ENCODE peak calls at places on chromosomes 13 and 19, in seven cellular contexts. One of them, this sample, is unnamed.

GRCh38 chr13:48775804-48776203 is 122.1 kb downstream of the CYSLTR2 start:
- DNase-seq in NT2/D1: no peak
- DNase-seq in Kasumi-1: no peak
- DNase-seq in stimulated activated CD8-positive, alpha-beta memory T cell treated with anti-CD3 and anti-CD28 coated beads, Interleukin-4, amount 100 ng/mL, for 1 hour: no peak
- DNase-seq in substantia nigra: no peak
- DNase-seq in mesenteric fat pad: no peak
- DNase-seq in OCI-LY7: no peak
- DNase-seq in this sample: no peak

GRCh38 chr19:10107254-10107653 is 1.1 kb downstream of the PPAN start:
- DNase-seq in OCI-LY7: no peak
- DNase-seq in Kasumi-1: no peak
- DNase-seq in substantia nigra: no peak
- DNase-seq in NT2/D1: no peak
- DNase-seq in stimulated activated CD8-positive, alpha-beta memory T cell treated with anti-CD3 and anti-CD28 coated beads, Interleukin-4, amount 100 ng/mL, for 1 hour: no peak
- DNase-seq in mesenteric fat pad: no peak
- DNase-seq in this sample: no peak

GRCh38 chr13:99269627-99270252 is 11.6 kb upstream of the GPR18 start:
- DNase-seq in substantia nigra: no peak
- DNase-seq in NT2/D1: no peak
- DNase-seq in stimulated activated CD8-positive, alpha-beta memory T cell treated with anti-CD3 and anti-CD28 coated beads, Interleukin-4, amount 100 ng/mL, for 1 hour: no peak
- DNase-seq in Kasumi-1: peak; percentile 78
- DNase-seq in OCI-LY7: peak; percentile 55
- DNase-seq in mesenteric fat pad: no peak
- DNase-seq in this sample: peak; percentile 76

GRCh38 chr19:6861683-6862286 is 25.6 kb upstream of the ADGRE1 start:
- DNase-seq in substantia nigra: no peak
- DNase-seq in stimulated activated CD8-positive, alpha-beta memory T cell treated with anti-CD3 and anti-CD28 coated beads, Interleukin-4, amount 100 ng/mL, for 1 hour: no peak
- DNase-seq in OCI-LY7: peak; percentile 20
- DNase-seq in mesenteric fat pad: no peak
- DNase-seq in Kasumi-1: no peak
- DNase-seq in NT2/D1: no peak
- DNase-seq in this sample: peak; percentile 18

GRCh38 chr19:49398001-49398615 is 10.1 kb downstream of the KASH5 start:
- DNase-seq in OCI-LY7: no peak
- DNase-seq in substantia nigra: no peak
- DNase-seq in NT2/D1: no peak
- DNase-seq in Kasumi-1: no peak
- DNase-seq in mesenteric fat pad: no peak
- DNase-seq in stimulated activated CD8-positive, alpha-beta memory T cell treated with anti-CD3 and anti-CD28 coated beads, Interleukin-4, amount 100 ng/mL, for 1 hour: no peak
- DNase-seq in this sample: no peak

GRCh38 chr19:10644351-10645007 is 9.7 kb upstream of the ILF3 start:
- DNase-seq in Kasumi-1: peak; percentile 78
- DNase-seq in stimulated activated CD8-positive, alpha-beta memory T cell treated with anti-CD3 and anti-CD28 coated beads, Interleukin-4, amount 100 ng/mL, for 1 hour: peak; percentile 68
- DNase-seq in NT2/D1: peak; percentile 72
- DNase-seq in OCI-LY7: peak; percentile 85
- DNase-seq in mesenteric fat pad: peak; percentile 93
- DNase-seq in substantia nigra: peak; percentile 78
- DNase-seq in this sample: peak; percentile 86

GRCh38 chr13:72774019-72774418 is 7.7 kb downstream of the DIS3 start:
- DNase-seq in mesenteric fat pad: no peak
- DNase-seq in substantia nigra: no peak
- DNase-seq in Kasumi-1: no peak
- DNase-seq in OCI-LY7: no peak
- DNase-seq in NT2/D1: no peak
- DNase-seq in stimulated activated CD8-positive, alpha-beta memory T cell treated with anti-CD3 and anti-CD28 coated beads, Interleukin-4, amount 100 ng/mL, for 1 hour: no peak
- DNase-seq in this sample: no peak

GRCh38 chr19:51448011-51448744 is 10.1 kb downstream of the SIGLEC8 start:
- DNase-seq in stimulated activated CD8-positive, alpha-beta memory T cell treated with anti-CD3 and anti-CD28 coated beads, Interleukin-4, amount 100 ng/mL, for 1 hour: no peak
- DNase-seq in mesenteric fat pad: peak; percentile 49
- DNase-seq in substantia nigra: no peak
- DNase-seq in NT2/D1: no peak
- DNase-seq in Kasumi-1: no peak
- DNase-seq in OCI-LY7: no peak
- DNase-seq in this sample: peak; percentile 12

GRCh38 chr13:23567792-23568480 is 2.3 kb upstream of the TNFRSF19 start:
- DNase-seq in stimulated activated CD8-positive, alpha-beta memory T cell treated with anti-CD3 and anti-CD28 coated beads, Interleukin-4, amount 100 ng/mL, for 1 hour: no peak
- DNase-seq in mesenteric fat pad: no peak
- DNase-seq in NT2/D1: no peak
- DNase-seq in OCI-LY7: no peak
- DNase-seq in substantia nigra: no peak
- DNase-seq in Kasumi-1: no peak
- DNase-seq in this sample: peak; percentile 77

GRCh38 chr19:12838893-12839656 is 760 bp downstream of the MAST1 start:
- DNase-seq in mesenteric fat pad: no peak
- DNase-seq in substantia nigra: no peak
- DNase-seq in Kasumi-1: no peak
- DNase-seq in OCI-LY7: peak; percentile 67
- DNase-seq in NT2/D1: no peak
- DNase-seq in stimulated activated CD8-positive, alpha-beta memory T cell treated with anti-CD3 and anti-CD28 coated beads, Interleukin-4, amount 100 ng/mL, for 1 hour: no peak
- DNase-seq in this sample: no peak

GRCh38 chr13:31042084-31042483 is 109.6 kb downstream of the TEX26 start:
- DNase-seq in substantia nigra: no peak
- DNase-seq in OCI-LY7: no peak
- DNase-seq in Kasumi-1: no peak
- DNase-seq in stimulated activated CD8-positive, alpha-beta memory T cell treated with anti-CD3 and anti-CD28 coated beads, Interleukin-4, amount 100 ng/mL, for 1 hour: no peak
- DNase-seq in mesenteric fat pad: peak; percentile 43
- DNase-seq in NT2/D1: no peak
- DNase-seq in this sample: no peak

GRCh38 chr19:36225219-36225892 is 10.4 kb downstream of the ZNF146 start:
- DNase-seq in NT2/D1: no peak
- DNase-seq in mesenteric fat pad: no peak
- DNase-seq in substantia nigra: no peak
- DNase-seq in OCI-LY7: no peak
- DNase-seq in Kasumi-1: no peak
- DNase-seq in stimulated activated CD8-positive, alpha-beta memory T cell treated with anti-CD3 and anti-CD28 coated beads, Interleukin-4, amount 100 ng/mL, for 1 hour: no peak
- DNase-seq in this sample: no peak

GRCh38 chr13:71979616-71980015 is 112.6 kb upstream of the DACH1 start:
- DNase-seq in Kasumi-1: peak; percentile 18
- DNase-seq in mesenteric fat pad: no peak
- DNase-seq in OCI-LY7: peak; percentile 2
- DNase-seq in NT2/D1: no peak
- DNase-seq in stimulated activated CD8-positive, alpha-beta memory T cell treated with anti-CD3 and anti-CD28 coated beads, Interleukin-4, amount 100 ng/mL, for 1 hour: no peak
- DNase-seq in substantia nigra: no peak
- DNase-seq in this sample: peak; percentile 9